ENCODE peak calls at places on chromosomes 2 and 18, in eight cellular contexts. S, F, M, T, G, Q, O and Z are unnamed samples.

GRCh38 chr2:237702439-237703397 is 75.3 kb downstream of the LRRFIP1 start:
- DNase-seq in O (no peak), S (no peak), F (no peak), M (no peak), G (peak; percentile 74), T (no peak), Q (peak; percentile 79), Z (no peak)

GRCh38 chr2:197875736-197876135 is 71.3 kb downstream of the PLCL1 start:
- DNase-seq in G (no peak), S (no peak), M (no peak), T (no peak), F (no peak), O (no peak), Q (no peak), Z (no peak)

GRCh38 chr2:4549811-4550210 is 846.4 kb downstream of the DCDC2C start:
- DNase-seq in T (no peak), G (no peak), F (no peak), M (no peak), O (no peak), S (no peak), Q (no peak), Z (no peak)

GRCh38 chr2:234286956-234287355 is 209.9 kb downstream of the ARL4C start:
- DNase-seq in F (no peak), O (no peak), G (no peak), S (no peak), Q (no peak), T (no peak), M (no peak), Z (no peak)

GRCh38 chr2:52695731-52696130 is 1071.9 kb upstream of the CHAC2 start:
- DNase-seq in M (no peak), O (no peak), F (no peak), T (no peak), G (no peak), S (no peak), Q (no peak), Z (no peak)

GRCh38 chr2:177195194-177195593 is 17.4 kb upstream of the HNRNPA3 start:
- DNase-seq in O (no peak), G (no peak), Q (no peak), F (no peak), S (no peak), M (no peak), T (no peak), Z (no peak)

GRCh38 chr18:77005651-77006195 is 126.9 kb downstream of the MBP start:
- DNase-seq in O (no peak), G (no peak), Q (no peak), T (no peak), S (no peak), M (no peak), F (no peak), Z (no peak)

GRCh38 chr2:150385211-150385610 is 102.3 kb downstream of the RND3 start:
- DNase-seq in O (no peak), F (no peak), G (no peak), M (no peak), T (no peak), S (no peak), Q (no peak), Z (no peak)

GRCh38 chr18:63297678-63298392 is 21.7 kb downstream of the BCL2 start:
- DNase-seq in G (no peak), Q (no peak), O (no peak), T (no peak), M (no peak), S (no peak), F (no peak), Z (no peak)

GRCh38 chr2:226791056-226791486 is 8.5 kb downstream of the IRS1 start:
- DNase-seq in F (no peak), Q (peak; percentile 67), G (no peak), S (peak; percentile 36), O (no peak), M (peak; percentile 28), T (no peak), Z (peak; percentile 64)

GRCh38 chr2:197378494-197378972 is 56.3 kb downstream of the SF3B1 start:
- DNase-seq in F (peak; percentile 52), O (no peak), S (peak; percentile 66), T (no peak), Q (no peak), G (no peak), M (peak; percentile 71), Z (no peak)

GRCh38 chr2:36698978-36699377 is 2.5 kb downstream of the VIT start:
- DNase-seq in S (no peak), F (no peak), M (no peak), G (no peak), Q (no peak), T (no peak), O (no peak), Z (peak; percentile 49)

GRCh38 chr2:127525692-127526141 is 572 bp downstream of the IWS1 start:
- DNase-seq in Q (no peak), O (no peak), M (peak; percentile 28), G (no peak), T (no peak), S (peak; percentile 31), F (peak; percentile 26), Z (no peak)

GRCh38 chr2:26394694-26395093 is 7.0 kb upstream of the DRC1 start:
- DNase-seq in G (no peak), Q (no peak), F (no peak), S (no peak), M (no peak), T (no peak), O (no peak), Z (no peak)

GRCh38 chr2:26400723-26401122 is 997 bp upstream of the DRC1 start:
- DNase-seq in Q (no peak), F (no peak), T (no peak), S (no peak), G (no peak), M (peak; percentile 43), O (no peak), Z (no peak)

GRCh38 chr2:26399781-26400376 is 1.8 kb upstream of the DRC1 start:
- DNase-seq in Q (no peak), F (no peak), M (no peak), S (no peak), O (no peak), G (no peak), T (no peak), Z (no peak)

GRCh38 chr2:26396734-26397298 is 4.9 kb upstream of the DRC1 start:
- DNase-seq in F (no peak), O (no peak), T (no peak), G (no peak), S (no peak), Q (no peak), M (no peak), Z (no peak)

GRCh38 chr2:26395394-26395793 is 6.3 kb upstream of the DRC1 start:
- DNase-seq in F (no peak), M (no peak), S (no peak), G (no peak), Q (no peak), O (no peak), T (no peak), Z (no peak)
- TF ChIP-seq CTCF in F (no peak), M (no peak), S (no peak), G (no peak), Q (no peak), O (no peak), T (no peak), Z (no peak)

DNA sequence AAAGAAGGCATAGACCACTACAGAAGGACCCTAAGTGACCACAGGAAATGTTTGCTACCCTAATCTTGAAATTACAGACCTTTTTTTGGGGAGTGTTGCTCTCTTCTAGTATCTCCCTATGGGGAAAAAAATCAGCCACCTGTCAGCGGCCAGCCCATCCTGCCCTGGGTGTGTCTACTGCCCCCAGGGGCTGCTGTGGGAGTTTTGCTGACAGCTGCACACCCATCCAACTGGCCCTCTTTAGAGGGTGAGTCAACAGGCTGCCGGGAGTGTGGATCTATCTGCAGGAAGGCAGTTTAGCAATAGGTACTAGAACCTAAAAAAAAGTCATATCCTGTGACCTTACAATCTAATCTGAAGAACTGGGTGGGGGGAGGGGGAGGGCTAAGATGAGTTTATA is 796 bp upstream of the DYSF start:
- DNase-seq in Q (no peak), M (peak; percentile 93), O (peak; percentile 35), S (peak; percentile 53), F (peak; percentile 46), G (no peak), T (no peak), Z (peak; percentile 63)
- TF ChIP-seq CTCF in Q (no peak), M (no peak), O (peak; percentile 30), S (no peak), F (no peak), G (no peak), T (peak; percentile 40), Z (no peak)

GRCh38 chr18:46392576-46392975 is 264.4 kb downstream of the LOXHD1 start:
- DNase-seq in O (no peak), F (no peak), Q (no peak), T (no peak), S (no peak), G (no peak), M (no peak), Z (no peak)

GRCh38 chr18:46393961-46394360 is 263.1 kb downstream of the LOXHD1 start:
- DNase-seq in T (no peak), G (no peak), M (no peak), F (no peak), O (no peak), Q (no peak), S (no peak), Z (no peak)

GRCh38 chr18:46395795-46396194 is 261.2 kb downstream of the LOXHD1 start:
- DNase-seq in S (no peak), M (no peak), T (no peak), G (no peak), F (no peak), Q (no peak), O (no peak), Z (no peak)

GRCh38 chr18:46397174-46397573 is 259.8 kb downstream of the LOXHD1 start:
- DNase-seq in T (no peak), M (no peak), S (no peak), G (no peak), O (no peak), Q (no peak), F (no peak), Z (no peak)

GRCh38 chr18:46393230-46393629 is 263.8 kb downstream of the LOXHD1 start:
- DNase-seq in Q (no peak), O (no peak), F (no peak), M (no peak), S (peak; percentile 64), G (no peak), T (no peak), Z (no peak)
- TF ChIP-seq CTCF in Q (no peak), O (no peak), F (no peak), M (no peak), S (no peak), G (no peak), T (peak; percentile 29), Z (no peak)

GRCh38 chr2:64683771-64684510 is 30.2 kb upstream of the SERTAD2 start:
- DNase-seq in Q (no peak), S (no peak), T (no peak), F (no peak), M (no peak), O (no peak), G (no peak), Z (no peak)

GRCh38 chr2:64686283-64686956 is 32.7 kb upstream of the SERTAD2 start:
- DNase-seq in O (no peak), M (peak; percentile 32), S (no peak), Q (no peak), G (no peak), F (no peak), T (no peak), Z (no peak)

GRCh38 chr2:64685430-64685829 is 31.7 kb upstream of the SERTAD2 start:
- DNase-seq in T (no peak), O (no peak), S (no peak), Q (no peak), F (peak; percentile 26), G (no peak), M (no peak), Z (no peak)

GRCh38 chr2:64692401-64692800 is 38.7 kb upstream of the SERTAD2 start:
- DNase-seq in T (no peak), S (no peak), M (no peak), G (no peak), Q (no peak), O (no peak), F (no peak), Z (no peak)

GRCh38 chr2:64688909-64689308 is 35.2 kb upstream of the SERTAD2 start:
- DNase-seq in F (no peak), O (no peak), M (no peak), G (no peak), S (no peak), T (no peak), Q (no peak), Z (no peak)
- TF ChIP-seq CTCF in F (no peak), O (no peak), M (no peak), G (no peak), S (no peak), T (no peak), Q (no peak), Z (no peak)